ENCODE peak calls at places on chromosome 10, in eight cellular contexts. K is left ventricle myocardium inferior; V is psoas muscle; N is endodermal cell; M is colonic mucosa; S is heart right ventricle; W is CD8-positive, alpha-beta T cell; D is OCI-LY7. A is an unnamed sample.
A peak's percentile ranks its signal among the peaks of the same experiment; 100 is the strongest.

GRCh38 chr10:123742751-123743440 is 76.7 kb downstream of the GPR26 start:
- DNase-seq in V (no peak), S (no peak), K (no peak), W (no peak), N (no peak), M (no peak), D (no peak), A (no peak)

GRCh38 chr10:15809450-15809849 is 50.9 kb downstream of the MINDY3 start:
- DNase-seq in M (no peak), V (no peak), D (no peak), N (no peak), K (no peak), W (no peak), S (no peak), A (no peak)

GRCh38 chr10:106078796-106079576 is 1085.5 kb downstream of the SORCS1 start:
- DNase-seq in S (no peak), K (no peak), V (no peak), N (no peak), W (no peak), D (no peak), M (no peak), A (no peak)

GRCh38 chr10:52864459-52865106 is 92.0 kb upstream of the MBL2 start:
- DNase-seq in M (no peak), S (no peak), V (no peak), K (peak; percentile 34), W (no peak), D (no peak), N (peak; percentile 91), A (no peak)

GRCh38 chr10:44325157-44325556 is 59.7 kb downstream of the CXCL12 start:
- DNase-seq in W (no peak), M (peak; percentile 79), K (no peak), V (no peak), D (no peak), S (no peak), N (no peak), A (no peak)

GRCh38 chr10:97393034-97393573 is 8.0 kb downstream of the RRP12 start:
- DNase-seq in D (no peak), M (no peak), V (no peak), S (no peak), K (no peak), N (no peak), W (no peak), A (no peak)

GRCh38 chr10:104485632-104486031 is 132.0 kb downstream of the CFAP58 start:
- DNase-seq in K (no peak), N (no peak), M (no peak), V (no peak), S (no peak), W (no peak), D (no peak), A (no peak)

GRCh38 chr10:68231106-68231901 is 609 bp downstream of the ATOH7 start:
- DNase-seq in K (peak; percentile 63), N (peak; percentile 91), M (peak; percentile 58), V (peak; percentile 65), S (peak; percentile 60), W (peak; percentile 13), D (peak; percentile 78), A (peak; percentile 92)

GRCh38 chr10:102310356-102311024 is 65.2 kb downstream of the GBF1 start:
- DNase-seq in V (no peak), W (no peak), K (no peak), D (no peak), N (no peak), M (no peak), S (no peak), A (peak; percentile 78)

GRCh38 chr10:34262965-34263364 is 552.1 kb downstream of the PARD3 start:
- DNase-seq in M (no peak), K (no peak), V (no peak), D (no peak), N (no peak), W (no peak), S (no peak), A (no peak)

GRCh38 chr10:71984126-71984797 is 20.1 kb downstream of the CHST3 start:
- DNase-seq in D (no peak), W (no peak), M (no peak), N (no peak), K (no peak), S (no peak), V (no peak), A (no peak)

GRCh38 chr10:103069453-103070331 is 123.4 kb downstream of the NT5C2 start:
- DNase-seq in S (peak; percentile 48), M (peak; percentile 69), D (peak; percentile 81), K (peak; percentile 36), W (peak; percentile 77), V (peak; percentile 30), N (peak; percentile 89), A (no peak)

GRCh38 chr10:84194424-84195043 is at the start of gene CDHR1:
- DNase-seq in D (no peak), S (peak; percentile 48), M (peak; percentile 79), N (peak; percentile 89), V (no peak), K (peak; percentile 46), W (peak; percentile 47), A (no peak)

GRCh38 chr10:80199828-80200227 is 5.5 kb downstream of the ANXA11 start:
- DNase-seq in K (no peak), W (no peak), D (no peak), N (peak; percentile 54), M (peak; percentile 58), V (peak; percentile 49), S (no peak), A (no peak)

GRCh38 chr10:15795000-15795792 is 65.1 kb downstream of the MINDY3 start:
- DNase-seq in V (no peak), N (no peak), D (no peak), K (no peak), S (no peak), W (no peak), M (no peak), A (no peak)

GRCh38 chr10:113689057-113689456 is 9.3 kb downstream of the CASP7 start:
- DNase-seq in S (no peak), K (no peak), D (no peak), N (no peak), M (no peak), W (no peak), V (no peak), A (no peak)

GRCh38 chr10:75351637-75352036 is 49.9 kb downstream of the ZNF503 start:
- DNase-seq in V (no peak), D (no peak), N (peak; percentile 8), W (no peak), S (no peak), K (no peak), M (no peak), A (no peak)

GRCh38 chr10:119104653-119105024 is 726 bp downstream of the DENND10 start:
- DNase-seq in W (no peak), S (peak; percentile 33), N (peak; percentile 68), K (peak; percentile 19), M (peak; percentile 40), D (peak; percentile 19), V (no peak), A (no peak)

GRCh38 chr10:44911081-44911540 is at the start of gene TMEM72:
- DNase-seq in V (no peak), W (no peak), D (no peak), N (peak; percentile 88), M (peak; percentile 80), S (no peak), K (no peak), A (no peak)

GRCh38 chr10:76743169-76743568 is 894.4 kb downstream of the KCNMA1 start:
- DNase-seq in S (no peak), M (no peak), W (no peak), V (no peak), D (no peak), K (no peak), N (no peak), A (no peak)

DNA sequence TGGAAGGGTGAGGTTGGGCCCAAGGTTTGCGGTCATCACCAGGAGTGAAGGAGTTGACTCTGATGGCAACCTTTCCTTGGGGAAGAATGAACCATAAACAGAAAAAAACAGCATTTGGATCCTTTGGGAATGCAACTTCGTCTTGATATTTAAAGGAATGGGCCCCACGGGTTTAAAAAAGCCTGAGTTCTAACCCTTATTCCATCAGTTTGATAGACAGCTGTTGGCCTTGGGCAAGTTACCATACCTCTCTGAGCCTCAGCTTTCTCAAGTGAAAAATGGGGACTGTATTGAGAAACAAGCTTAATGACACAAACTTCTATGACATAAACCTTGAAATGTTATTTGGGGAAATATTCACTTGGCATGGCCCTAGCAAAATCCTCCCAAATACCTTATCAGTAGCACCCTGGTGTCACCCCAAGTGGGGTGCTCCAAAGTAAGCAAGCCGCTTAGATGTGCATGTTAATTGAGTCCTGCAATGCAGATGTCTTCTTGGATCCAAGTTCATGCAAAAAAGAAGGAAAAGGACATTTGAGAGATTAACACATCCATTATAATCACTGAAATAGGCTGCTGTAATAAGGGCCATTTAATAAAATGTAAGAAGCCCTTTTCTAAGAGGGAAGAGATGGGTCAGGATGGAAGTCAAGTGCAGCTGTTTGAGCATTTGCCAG is 13.8 kb downstream of the MXI1 start:
- DNase-seq in M (no peak), N (no peak), S (no peak), W (no peak), V (no peak), K (no peak), D (no peak), A (peak; percentile 60)
- H3K4me1 ChIP-seq in M (no peaks in the 10 kb centered on the region), N (peaks cover 6% of the 10 kb centered on the region), S (peaks cover 36% of the 10 kb centered on the region), W (peaks cover 16% of the 10 kb centered on the region), V (peaks cover 29% of the 10 kb centered on the region), K (peaks cover 80% of the 10 kb centered on the region), D (peaks cover 18% of the 10 kb centered on the region), A (peaks cover 71% of the 10 kb centered on the region)

GRCh38 chr10:132417957-132418441 is 21.0 kb downstream of the PWWP2B start:
- DNase-seq in M (no peak), N (no peak), K (no peak), W (no peak), D (no peak), S (peak; percentile 18), V (no peak), A (no peak)
- H3K4me1 ChIP-seq in M (peaks cover 48% of the 10 kb centered on the region), N (peaks cover 11% of the 10 kb centered on the region), K (peaks cover 74% of the 10 kb centered on the region), W (peaks cover 33% of the 10 kb centered on the region), D (peaks cover 49% of the 10 kb centered on the region), S (peaks cover 58% of the 10 kb centered on the region), V (peaks cover 57% of the 10 kb centered on the region), A (peaks cover 98% of the 10 kb centered on the region)

DNA sequence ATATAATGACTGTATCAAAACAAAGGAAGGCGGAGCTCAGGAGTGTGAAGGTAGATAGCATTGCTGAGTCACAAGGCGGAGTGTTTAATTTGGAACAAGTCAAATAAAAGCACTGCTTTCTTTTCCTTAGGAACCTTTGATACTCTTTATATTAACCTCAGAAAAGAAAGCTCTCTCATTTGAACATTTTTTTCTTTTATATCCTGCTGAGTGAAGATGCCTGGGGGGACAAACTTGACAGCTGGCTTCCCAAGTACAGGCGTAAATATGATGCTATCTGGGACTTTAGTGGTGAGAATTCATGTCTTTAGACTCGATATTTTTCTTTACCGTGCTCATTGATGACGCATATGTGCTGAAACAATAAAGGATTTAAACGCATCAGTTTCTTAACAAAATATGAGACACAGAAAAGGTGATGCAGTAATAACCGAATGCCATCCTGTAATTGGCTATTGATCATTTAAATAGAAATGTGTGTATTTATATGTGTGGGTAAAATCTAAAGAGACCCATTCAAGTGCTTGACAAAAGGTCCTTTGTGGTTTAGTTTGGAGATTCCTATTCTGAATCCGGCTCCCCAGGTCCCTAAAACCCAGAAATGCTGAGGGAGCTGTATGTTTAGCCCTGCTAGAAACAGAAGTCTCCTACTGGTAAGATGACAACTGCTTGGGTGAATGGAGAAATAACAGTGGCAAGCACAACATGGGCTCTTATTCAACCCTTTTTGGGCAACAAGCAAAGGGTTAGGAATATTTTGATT is 102.7 kb downstream of the PRTFDC1 start:
- DNase-seq in S (no peak), N (no peak), D (no peak), W (no peak), M (peak; percentile 55), V (no peak), K (no peak), A (no peak)
- H3K4me1 ChIP-seq in S (no peaks in the 10 kb centered on the region), N (no peaks in the 10 kb centered on the region), D (no peaks in the 10 kb centered on the region), W (no peaks in the 10 kb centered on the region), M (no peaks in the 10 kb centered on the region), V (peaks cover 4% of the 10 kb centered on the region), K (peaks cover 4% of the 10 kb centered on the region), A (no peaks in the 10 kb centered on the region)

GRCh38 chr10:79061441-79062315 is 7.1 kb upstream of the ZMIZ1 start:
- DNase-seq in M (peak; percentile 20), S (no peak), W (no peak), D (no peak), K (peak; percentile 10), V (peak; percentile 4), N (peak; percentile 37), A (no peak)
- H3K4me1 ChIP-seq in M (peaks cover 17% of the 10 kb centered on the region), S (no peaks in the 10 kb centered on the region), W (peaks cover 25% of the 10 kb centered on the region), D (peaks cover 6% of the 10 kb centered on the region), K (peaks cover 19% of the 10 kb centered on the region), V (no peaks in the 10 kb centered on the region), N (peaks cover 27% of the 10 kb centered on the region), A (peaks cover 6% of the 10 kb centered on the region)

A was measured in esophagus muscularis mucosa.